ENCODE peak calls at places on chromosome 16, in five cellular contexts. X, W, U, R and F are unnamed samples.

GRCh38 chr16:85711982-85712587 is 23.3 kb upstream of the GINS2 start:
- DNase-seq in X (no peak), W (no peak), U (no peak), R (no peak), F (no peak)

GRCh38 chr16:22763655-22764054 is 50.3 kb upstream of the HS3ST2 start:
- DNase-seq in X (no peak), W (no peak), U (peak), R (no peak), F (no peak)

GRCh38 chr16:57525761-57526160 is 10.6 kb downstream of the CCDC102A start:
- DNase-seq in X (no peak), W (no peak), U (no peak), R (peak), F (no peak)

GRCh38 chr16:11134722-11135121 is 121.3 kb downstream of the SOCS1 start:
- DNase-seq in X (no peak), W (no peak), U (no peak), R (no peak), F (no peak)

GRCh38 chr16:22692034-22692433 is 121.9 kb upstream of the HS3ST2 start:
- DNase-seq in X (no peak), W (no peak), U (no peak), R (no peak), F (no peak)

GRCh38 chr16:12046651-12047050 is 70.1 kb downstream of the SNX29 start:
- DNase-seq in X (no peak), W (no peak), U (no peak), R (no peak), F (no peak)

GRCh38 chr16:89325861-89326471 is 108.5 kb downstream of the ZNF778 start:
- DNase-seq in X (peak), W (no peak), U (peak), R (peak), F (peak)

GRCh38 chr16:62751218-62751617 is 715.0 kb upstream of the CDH8 start:
- DNase-seq in X (no peak), W (no peak), U (no peak), R (no peak), F (no peak)

GRCh38 chr16:72092832-72093447 is 480 bp downstream of the TXNL4B start:
- DNase-seq in X (no peak), W (no peak), U (peak), R (peak), F (no peak)

GRCh38 chr16:65540913-65541312 is 419.1 kb upstream of the CDH11 start:
- DNase-seq in X (no peak), W (no peak), U (no peak), R (no peak), F (no peak)

GRCh38 chr16:75216576-75216975 is 2.2 kb upstream of the CTRB1 start:
- DNase-seq in X (no peak), W (no peak), U (no peak), R (no peak), F (no peak)

GRCh38 chr16:71927383-71927782 is 32.1 kb downstream of the IST1 start:
- DNase-seq in X (peak), W (peak), U (peak), R (peak), F (peak)

GRCh38 chr16:78249056-78249455 is 149.6 kb downstream of the WWOX start:
- DNase-seq in X (peak), W (no peak), U (no peak), R (no peak), F (no peak)

GRCh38 chr16:56588781-56589140 is 567 bp upstream of the MT3 start:
- DNase-seq in X (no peak), W (no peak), U (no peak), R (no peak), F (no peak)

GRCh38 chr16:86531641-86532525 is 21.6 kb downstream of the FOXF1 start:
- DNase-seq in X (no peak), W (no peak), U (no peak), R (no peak), F (no peak)

GRCh38 chr16:67105881-67106280 is 3.9 kb upstream of the PHAF1 start:
- DNase-seq in X (no peak), W (no peak), U (no peak), R (no peak), F (no peak)

GRCh38 chr16:47037396-47037745 is 63.9 kb upstream of the DNAJA2 start:
- DNase-seq in X (peak), W (no peak), U (peak), R (no peak), F (no peak)

GRCh38 chr16:52629296-52629695 is 82.4 kb upstream of the TOX3 start:
- DNase-seq in X (no peak), W (no peak), U (no peak), R (no peak), F (no peak)

GRCh38 chr16:66832661-66833305 is 2.0 kb upstream of the NAE1 start:
- DNase-seq in X (no peak), W (no peak), U (peak), R (peak), F (peak)

GRCh38 chr16:54931041-54931756 is 534 bp downstream of the IRX5 start:
- DNase-seq in X (no peak), W (no peak), U (no peak), R (peak), F (no peak)

GRCh38 chr16:54928016-54928356 is 2.7 kb upstream of the IRX5 start:
- DNase-seq in X (no peak), W (no peak), U (no peak), R (peak), F (no peak)

GRCh38 chr16:54928421-54929089 is 2.1 kb upstream of the IRX5 start:
- DNase-seq in X (peak), W (peak), U (peak), R (peak), F (no peak)

GRCh38 chr16:54930034-54930938 is at the start of gene IRX5:
- DNase-seq in X (peak), W (peak), U (peak), R (peak), F (peak)

DNA sequence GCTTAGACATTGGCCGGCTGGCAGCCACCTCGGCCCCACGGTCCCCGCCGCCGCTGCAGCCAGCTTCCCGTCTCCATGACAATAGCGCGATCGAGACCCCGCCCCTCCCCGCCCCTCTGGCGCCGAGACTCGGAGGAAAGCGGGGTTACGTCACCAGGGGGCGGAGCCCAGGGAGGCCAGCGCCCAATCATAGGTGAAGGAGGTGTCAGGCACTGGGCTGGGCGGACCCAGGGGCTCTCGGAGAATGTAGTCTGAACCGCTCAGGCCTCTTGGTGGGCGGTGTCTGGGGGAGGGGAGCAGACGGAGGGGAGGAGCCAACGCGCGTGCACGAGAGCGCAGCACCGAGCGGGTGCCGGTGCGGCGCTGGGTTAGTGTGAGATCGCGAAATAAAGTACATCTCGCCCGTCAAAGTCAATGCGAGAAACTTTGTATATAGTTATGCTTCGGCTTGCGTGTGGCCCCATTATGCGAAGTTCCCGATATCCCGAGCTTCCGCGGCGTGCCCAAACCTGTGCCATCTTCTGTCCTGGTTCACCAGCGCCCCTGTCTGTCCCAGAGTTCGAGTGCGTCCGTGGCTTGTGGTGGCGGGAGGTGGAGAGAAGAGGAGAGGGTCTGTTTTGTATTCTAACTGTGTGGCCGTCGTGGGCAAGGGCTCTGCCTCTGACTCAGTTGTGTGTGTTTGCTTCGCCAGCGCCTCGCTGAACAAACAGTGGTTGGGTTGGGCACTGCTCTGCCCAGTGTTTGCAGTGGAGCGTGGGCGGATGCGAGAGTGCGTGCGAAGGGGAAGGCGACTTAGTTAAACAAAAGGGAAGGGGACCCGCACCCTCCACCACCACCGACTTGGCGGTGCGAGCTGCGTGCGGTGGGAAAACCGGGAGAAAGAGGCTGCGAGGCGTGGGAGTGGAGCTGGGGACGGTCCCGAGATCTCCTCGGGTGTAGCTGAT is 1.3 kb upstream of the IRX5 start:
- DNase-seq in X (peak), W (peak), U (peak), R (peak), F (peak)
- TF ChIP-seq CTCF in X (no peak), W (peak), U (no peak), R (peak), F (peak)

DNA sequence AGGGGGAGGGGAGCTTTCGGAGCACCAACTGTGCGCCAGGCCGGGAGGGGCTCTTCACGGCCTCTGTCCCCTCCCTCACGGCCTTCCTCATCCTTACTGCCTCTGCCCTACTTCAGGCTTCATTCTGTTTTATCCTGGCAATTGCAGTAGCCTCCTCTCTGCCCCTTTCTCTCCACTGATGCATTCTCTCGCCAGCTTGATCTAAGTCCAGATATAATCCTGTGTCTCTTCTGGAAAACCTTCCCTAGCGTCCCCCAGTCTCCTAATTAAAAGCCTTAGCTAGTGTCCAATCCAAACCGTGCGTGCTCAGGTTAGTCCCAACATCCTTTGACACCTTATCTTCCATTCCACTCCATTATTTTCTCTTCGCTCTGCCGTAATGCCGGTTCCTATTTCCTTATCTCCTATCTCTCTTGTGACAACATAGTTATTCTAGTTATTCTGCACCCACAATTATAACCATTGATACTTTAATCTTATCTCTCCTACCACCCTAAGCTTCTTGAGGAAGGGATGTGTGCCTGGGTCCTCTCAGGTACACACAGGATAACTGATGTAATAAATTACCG is 856 bp downstream of the ZNF48 start:
- DNase-seq in X (no peak), W (no peak), U (no peak), R (no peak), F (no peak)
- TF ChIP-seq CTCF in X (no peak), W (no peak), U (no peak), R (no peak), F (no peak)

GRCh38 chr16:27270389-27270788 is 1.8 kb upstream of the NSMCE1 start:
- DNase-seq in X (no peak), W (no peak), U (no peak), R (no peak), F (no peak)

GRCh38 chr16:27272076-27272475 is 3.5 kb upstream of the NSMCE1 start:
- DNase-seq in X (no peak), W (no peak), U (no peak), R (no peak), F (no peak)

GRCh38 chr16:27275394-27275793 is 6.8 kb upstream of the NSMCE1 start:
- DNase-seq in X (no peak), W (no peak), U (no peak), R (no peak), F (no peak)

GRCh38 chr16:27273330-27273669 is 4.7 kb upstream of the NSMCE1 start:
- DNase-seq in X (no peak), W (no peak), U (no peak), R (no peak), F (no peak)

GRCh38 chr16:27273670-27274522 is 5.3 kb upstream of the NSMCE1 start:
- DNase-seq in X (no peak), W (no peak), U (no peak), R (peak), F (no peak)
- TF ChIP-seq CTCF in X (no peak), W (no peak), U (no peak), R (peak), F (no peak)

GRCh38 chr16:48540222-48540900 is 69.6 kb downstream of the N4BP1 start:
- DNase-seq in X (no peak), W (no peak), U (no peak), R (no peak), F (no peak)

GRCh38 chr16:48539485-48540221 is 70.3 kb downstream of the N4BP1 start:
- DNase-seq in X (no peak), W (no peak), U (no peak), R (no peak), F (no peak)

GRCh38 chr16:48537909-48538745 is 71.9 kb downstream of the N4BP1 start:
- DNase-seq in X (no peak), W (peak), U (peak), R (no peak), F (no peak)

GRCh38 chr16:48537275-48537674 is 72.7 kb downstream of the N4BP1 start:
- DNase-seq in X (no peak), W (no peak), U (no peak), R (no peak), F (no peak)

GRCh38 chr16:48538746-48539484 is 71.1 kb downstream of the N4BP1 start:
- DNase-seq in X (no peak), W (no peak), U (no peak), R (no peak), F (no peak)
- TF ChIP-seq CTCF in X (no peak), W (no peak), U (peak), R (peak), F (peak)

DNA sequence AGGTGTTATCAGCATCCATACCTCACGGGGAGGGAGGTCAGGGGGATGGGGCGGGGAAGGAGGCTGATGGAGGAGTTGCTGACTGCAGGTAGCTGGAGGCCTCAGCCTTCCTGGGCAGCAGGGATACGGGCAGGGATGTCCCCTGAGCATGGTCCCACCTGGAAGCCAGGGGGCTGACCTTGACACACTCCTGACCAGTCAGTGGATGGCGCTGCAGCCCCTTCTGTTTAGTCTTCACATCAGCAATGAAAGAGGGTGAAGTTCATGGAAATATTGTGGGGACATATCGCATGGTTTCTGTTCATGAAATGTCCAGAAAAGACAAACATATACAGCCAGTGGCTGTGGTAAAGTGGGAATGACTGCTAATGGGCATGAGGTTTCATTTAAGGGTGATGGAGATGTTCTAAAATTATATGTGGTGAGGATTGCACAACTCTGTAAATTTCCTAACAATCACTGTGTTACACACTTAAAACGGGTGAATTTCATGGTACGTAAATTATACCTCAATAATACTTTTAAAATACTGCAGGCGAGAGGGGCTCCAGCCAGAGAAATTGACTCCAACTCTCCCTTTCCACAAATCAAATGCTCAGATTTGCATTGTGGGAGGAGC is 489.6 kb downstream of the CDH13 start:
- DNase-seq in X (no peak), W (no peak), U (no peak), R (no peak), F (no peak)
- TF ChIP-seq CTCF in X (no peak), W (no peak), U (no peak), R (no peak), F (no peak)

GRCh38 chr16:50265260-50265659 is 1.1 kb upstream of the ADCY7 start:
- DNase-seq in X (no peak), W (no peak), U (no peak), R (peak), F (no peak)
- TF ChIP-seq CTCF in X (no peak), W (no peak), U (peak), R (peak), F (peak)

GRCh38 chr16:2814757-2815298 is 2.2 kb upstream of the PRSS21 start:
- DNase-seq in X (no peak), W (no peak), U (no peak), R (no peak), F (no peak)

GRCh38 chr16:2817496-2818277 is 650 bp downstream of the PRSS21 start:
- DNase-seq in X (no peak), W (no peak), U (no peak), R (no peak), F (no peak)

GRCh38 chr16:2818278-2818876 is 1.3 kb downstream of the PRSS21 start:
- DNase-seq in X (no peak), W (no peak), U (no peak), R (no peak), F (no peak)

GRCh38 chr16:2815299-2815771 is 1.7 kb upstream of the PRSS21 start:
- DNase-seq in X (no peak), W (no peak), U (no peak), R (no peak), F (no peak)

GRCh38 chr16:2816751-2817495 is at the start of gene PRSS21:
- DNase-seq in X (no peak), W (no peak), U (no peak), R (no peak), F (no peak)
- TF ChIP-seq CTCF in X (no peak), W (no peak), U (no peak), R (peak), F (no peak)